ENCODE peak calls at places on chromosomes 2 and 18, in eight cellular contexts. S is activated T-helper 1 cell treated with anti-CD3 and anti-CD28 coated beads, Interleukin-2, amount 50 U/mL, for 16 hours; A is A172; D is stimulated activated CD4-positive, alpha-beta T cell treated with anti-CD3 and anti-CD28 coated beads, Interleukin-15, amount 100 ng/mL, for 24 hours; P is LoVo; T is stimulated activated CD8-positive, alpha-beta memory T cell treated with anti-CD3 and anti-CD28 coated beads, Interleukin-4, amount 100 ng/mL, for 1 hour; O is GM03348; Q is retina. E is an unnamed sample.

GRCh38 chr2:57753636-57754035 is 293.0 kb upstream of the VRK2 start:
- DNase-seq in P (no peak), D (no peak), Q (no peak), T (no peak), O (no peak), S (no peak), A (no peak), E (no peak)

GRCh38 chr2:240564191-240564570 is 4.0 kb downstream of the DUSP28 start:
- DNase-seq in S (no peak), D (no peak), O (no peak), Q (no peak), T (no peak), P (no peak), A (no peak), E (no peak)

GRCh38 chr2:128304330-128304714 is 14.3 kb downstream of the HS6ST1 start:
- DNase-seq in T (no peak), S (no peak), A (no peak), P (no peak), D (no peak), Q (no peak), O (no peak), E (no peak)

GRCh38 chr2:30505500-30506180 is 58.6 kb downstream of the LCLAT1 start:
- DNase-seq in D (no peak), P (no peak), Q (no peak), T (no peak), A (no peak), O (no peak), S (no peak), E (no peak)

GRCh38 chr2:10584843-10585475 is 104.8 kb downstream of the NOL10 start:
- DNase-seq in D (no peak), A (peak; percentile 57), S (no peak), O (peak; percentile 71), T (no peak), Q (no peak), P (no peak), E (peak; percentile 41)

GRCh38 chr2:171895781-171896180 is 1.7 kb upstream of the SLC25A12 start:
- DNase-seq in S (no peak), P (no peak), Q (no peak), A (no peak), T (no peak), O (peak; percentile 8), D (no peak), E (no peak)

GRCh38 chr18:63604791-63605567 is 17.8 kb downstream of the SERPINB13 start:
- DNase-seq in T (no peak), P (no peak), S (no peak), Q (no peak), A (peak; percentile 5), O (peak; percentile 26), D (no peak), E (no peak)

GRCh38 chr2:70133521-70134348 is 46.5 kb downstream of the PCBP1 start:
- DNase-seq in P (no peak), S (no peak), T (no peak), O (no peak), A (no peak), Q (no peak), D (peak; percentile 48), E (no peak)

GRCh38 chr2:157830696-157831570 is 45.2 kb downstream of the ACVR1 start:
- DNase-seq in A (peak; percentile 85), S (no peak), Q (no peak), O (peak; percentile 83), T (no peak), D (no peak), P (peak; percentile 63), E (peak; percentile 51)

GRCh38 chr2:120670771-120671480 is 64.7 kb upstream of the GLI2 start:
- DNase-seq in P (no peak), D (no peak), S (no peak), O (no peak), T (no peak), Q (no peak), A (no peak), E (no peak)

GRCh38 chr2:20050104-20050711 is 1.2 kb downstream of the LAPTM4A start:
- DNase-seq in D (peak; percentile 49), O (no peak), S (no peak), T (no peak), Q (no peak), A (peak; percentile 65), P (no peak), E (peak; percentile 49)

GRCh38 chr18:42901161-42901560 is 214.3 kb downstream of the RIT2 start:
- DNase-seq in P (no peak), A (no peak), Q (no peak), T (no peak), S (no peak), O (no peak), D (no peak), E (no peak)

GRCh38 chr2:70921839-70922590 is 13.7 kb upstream of the ATP6V1B1 start:
- DNase-seq in O (no peak), Q (peak; percentile 65), T (no peak), S (no peak), A (no peak), P (no peak), D (no peak), E (no peak)

GRCh38 chr18:61336766-61337165 is 3.5 kb downstream of the CDH20 start:
- DNase-seq in S (no peak), P (no peak), Q (no peak), T (no peak), D (no peak), O (no peak), A (no peak), E (peak; percentile 94)

GRCh38 chr2:239826786-239827510 is 198.2 kb downstream of the NDUFA10 start:
- DNase-seq in S (no peak), P (no peak), D (no peak), Q (no peak), T (no peak), A (no peak), O (no peak), E (no peak)

GRCh38 chr2:137706786-137707613 is 257.3 kb upstream of the HNMT start:
- DNase-seq in D (no peak), S (no peak), T (no peak), Q (no peak), O (no peak), A (no peak), P (no peak), E (no peak)

GRCh38 chr18:79914614-79915160 is 36.8 kb downstream of the SLC66A2 start:
- DNase-seq in A (no peak), D (no peak), O (no peak), P (no peak), Q (no peak), S (no peak), T (no peak), E (no peak)

GRCh38 chr2:197158591-197159550 is 151.7 kb downstream of the ANKRD44 start:
- DNase-seq in T (no peak), P (no peak), A (peak; percentile 31), D (no peak), O (no peak), S (no peak), Q (no peak), E (no peak)

E was measured in Ammon's horn.